ENCODE peak calls at places on chromosome 10, in ten cellular contexts. B is tibial artery, O is left ventricle myocardium inferior, W is prostate gland, P is HFF-Myc, R is epithelial cell of esophagus, Z is MM.1S, L is right lobe of liver, I is AG04449, J is foreskin fibroblast. C is an unnamed sample.

GRCh38 chr10:125448596-125448995 is 234.4 kb downstream of the TEX36 start:
- DNase-seq in W (no peak), L (no peak), O (no peak), B (no peak), R (peak; percentile 34), J (peak; percentile 9), I (no peak), Z (no peak), P (no peak), C (no peak)

GRCh38 chr10:98632456-98633150 is 185.9 kb upstream of the HPS1 start:
- DNase-seq in R (no peak), B (no peak), Z (no peak), O (no peak), J (no peak), I (no peak), L (no peak), P (no peak), W (no peak), C (no peak)

GRCh38 chr10:2508971-2509605 is 558.3 kb upstream of the PFKP start:
- DNase-seq in J (peak; percentile 1), I (no peak), L (no peak), R (peak; percentile 10), B (no peak), P (no peak), W (no peak), Z (no peak), O (no peak), C (no peak)

GRCh38 chr10:121411006-121411405 is 187.2 kb downstream of the FGFR2 start:
- DNase-seq in I (no peak), W (no peak), B (no peak), O (no peak), R (no peak), P (no peak), L (no peak), Z (no peak), J (no peak), C (no peak)

GRCh38 chr10:114471906-114472873 is 67.9 kb upstream of the AFAP1L2 start:
- DNase-seq in R (peak; percentile 50), J (no peak), P (no peak), O (no peak), W (peak; percentile 66), Z (no peak), I (no peak), B (no peak), L (no peak), C (no peak)

GRCh38 chr10:122373713-122374112 is 795 bp upstream of the PLEKHA1 start:
- DNase-seq in W (peak; percentile 39), L (no peak), B (no peak), J (peak; percentile 55), Z (no peak), O (no peak), R (peak; percentile 54), P (no peak), I (no peak), C (no peak)

GRCh38 chr10:69360485-69361302 is 56.0 kb downstream of the TACR2 start:
- DNase-seq in L (no peak), W (peak; percentile 95), P (peak; percentile 42), O (peak; percentile 74), B (peak; percentile 83), J (peak; percentile 90), Z (no peak), R (peak; percentile 92), I (peak; percentile 44), C (peak; percentile 59)

GRCh38 chr10:95181731-95182130 is 12.3 kb upstream of the ACSM6 start:
- DNase-seq in P (peak; percentile 10), R (peak; percentile 57), L (no peak), W (no peak), J (peak; percentile 34), I (no peak), Z (no peak), O (no peak), B (no peak), C (peak; percentile 10)

GRCh38 chr10:132626761-132627735 is 89.5 kb downstream of the INPP5A start:
- DNase-seq in L (no peak), P (no peak), J (no peak), R (no peak), O (peak; percentile 31), W (no peak), B (no peak), I (no peak), Z (no peak), C (no peak)

GRCh38 chr10:126628746-126629145 is 41.7 kb downstream of the C10orf90 start:
- DNase-seq in L (no peak), Z (no peak), P (no peak), O (no peak), B (no peak), I (no peak), J (no peak), W (no peak), R (no peak), C (no peak)

GRCh38 chr10:126634347-126634746 is 36.1 kb downstream of the C10orf90 start:
- DNase-seq in R (peak; percentile 7), I (no peak), O (no peak), W (no peak), J (no peak), B (no peak), Z (no peak), L (no peak), P (no peak), C (no peak)

GRCh38 chr10:126634915-126635314 is 35.6 kb downstream of the C10orf90 start:
- DNase-seq in O (no peak), Z (no peak), W (peak; percentile 72), P (peak; percentile 20), J (peak; percentile 26), R (peak; percentile 77), L (no peak), I (no peak), B (no peak), C (no peak)

GRCh38 chr10:126632705-126633104 is 37.8 kb downstream of the C10orf90 start:
- DNase-seq in I (no peak), B (no peak), P (no peak), L (no peak), J (no peak), Z (no peak), W (no peak), R (no peak), O (no peak), C (no peak)

DNA sequence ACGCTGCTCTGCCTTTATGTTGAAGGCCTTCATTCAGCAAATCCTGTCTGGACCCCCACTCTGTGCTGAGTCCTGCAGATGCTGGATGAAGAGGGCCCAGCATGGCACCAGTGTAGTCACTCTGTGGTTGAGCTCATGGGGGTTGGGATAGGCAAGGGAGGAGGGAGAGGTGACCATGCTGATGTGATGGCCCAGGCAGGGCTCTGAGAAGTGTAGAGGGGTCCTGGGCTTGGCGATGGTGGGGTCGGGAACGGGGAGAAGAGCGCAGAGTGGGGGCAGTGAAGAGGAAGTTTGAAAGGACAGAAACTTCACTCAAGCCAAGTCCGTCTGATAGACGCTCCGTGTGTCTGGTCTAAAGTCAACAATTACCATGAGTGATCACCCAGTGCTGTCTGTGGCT is 40.3 kb downstream of the C10orf90 start:
- DNase-seq in Z (no peak), J (no peak), P (no peak), I (no peak), W (no peak), R (no peak), O (no peak), B (no peak), L (no peak), C (no peak)
- TF ChIP-seq CTCF in Z (no peak), J (no peak), P (no peak), I (no peak), W (no peak), R (no peak), O (no peak), B (no peak), L (no peak), C (no peak)

DNA sequence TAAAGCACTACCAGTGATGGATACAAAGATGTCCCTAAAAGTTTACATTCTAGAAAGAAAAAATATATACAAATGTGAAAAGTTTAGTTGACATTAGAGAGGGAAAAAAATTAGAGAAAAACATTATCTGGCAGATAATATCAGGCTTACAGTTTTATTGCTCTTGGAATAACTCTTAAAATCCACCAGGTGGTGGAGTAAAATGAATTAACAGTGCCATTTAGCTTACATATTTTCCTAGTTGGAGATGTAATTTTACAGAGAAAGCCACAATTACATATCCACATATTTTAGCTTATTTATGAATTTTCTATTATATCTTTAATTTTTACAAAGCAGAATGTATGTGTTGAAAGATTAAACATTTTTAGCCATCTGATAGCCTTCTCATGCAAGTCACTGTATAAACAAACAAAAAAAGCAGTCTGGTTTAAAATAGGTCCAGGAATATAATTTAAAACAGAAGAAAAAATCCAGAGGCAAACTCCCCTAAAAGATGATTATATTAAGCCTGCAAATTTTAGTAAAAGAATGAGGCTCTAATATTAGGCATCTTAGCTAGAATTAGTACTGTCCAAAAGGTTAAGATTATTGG is 6.5 kb downstream of the CABCOCO1 start:
- DNase-seq in I (no peak), O (no peak), L (no peak), Z (no peak), B (no peak), P (no peak), J (peak; percentile 3), W (no peak), R (no peak), C (no peak)
- TF ChIP-seq CTCF in I (no peak), O (no peak), L (no peak), Z (no peak), B (no peak), P (no peak), J (no peak), W (peak; percentile 32), R (no peak), C (peak; percentile 24)

DNA sequence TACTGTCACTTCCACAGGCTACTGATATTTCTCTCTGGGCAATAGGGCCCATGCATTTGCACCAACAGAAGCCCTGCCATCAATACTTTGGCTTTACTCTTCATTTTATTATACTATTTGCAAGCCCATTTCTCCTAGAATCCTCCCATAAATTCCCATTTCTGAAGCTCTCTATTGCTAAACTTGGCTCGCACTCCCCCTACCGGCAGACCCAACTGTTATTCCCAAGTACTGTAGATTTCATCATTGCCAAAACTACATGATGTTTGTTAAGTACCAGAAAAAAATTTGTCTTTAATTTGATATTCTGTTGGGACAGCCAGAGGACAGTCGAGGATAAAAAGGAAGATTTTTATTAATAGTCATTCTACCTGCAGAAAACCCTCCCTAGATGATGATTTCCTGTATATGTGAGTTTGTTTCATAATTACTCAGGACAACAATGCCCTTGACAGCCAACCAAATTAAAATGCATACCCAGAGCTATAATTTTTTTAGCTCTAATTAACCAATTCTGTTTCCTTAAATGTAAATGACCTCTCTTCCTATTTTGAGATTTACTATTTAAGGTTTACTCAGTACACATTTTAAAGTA is 298.6 kb downstream of the REEP3 start:
- DNase-seq in R (peak; percentile 71), O (peak; percentile 71), L (peak; percentile 73), W (peak; percentile 50), P (peak; percentile 41), Z (peak; percentile 16), J (peak; percentile 83), B (peak; percentile 83), I (peak; percentile 12), C (peak; percentile 35)
- TF ChIP-seq CTCF in R (peak; percentile 91), O (peak; percentile 83), L (peak; percentile 84), W (peak; percentile 60), P (peak; percentile 88), Z (peak; percentile 72), J (peak; percentile 87), B (peak; percentile 70), I (peak; percentile 73), C (peak; percentile 86)

DNA sequence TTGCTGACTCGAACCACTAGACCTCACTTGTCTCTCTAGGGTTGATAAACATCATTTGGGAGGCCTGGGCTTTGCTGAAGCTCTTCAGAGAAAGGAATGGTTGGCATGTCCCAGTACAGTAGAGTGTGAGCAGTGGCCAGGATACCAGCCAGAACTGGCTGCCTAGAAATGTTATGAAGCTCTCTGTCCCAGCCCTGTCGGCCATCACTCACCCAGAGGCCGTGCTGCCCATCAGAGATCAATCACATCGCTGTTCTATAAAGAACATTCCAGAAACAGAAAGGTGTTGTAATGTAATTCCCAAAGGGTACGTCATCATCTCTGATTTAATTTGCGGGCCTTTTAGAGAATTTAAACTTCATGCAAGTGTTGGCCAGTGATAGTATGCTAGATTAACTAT is 111.5 kb downstream of the PRPF18 start:
- DNase-seq in W (no peak), R (peak; percentile 65), J (no peak), B (no peak), P (no peak), L (no peak), O (peak; percentile 48), I (no peak), Z (no peak), C (no peak)
- TF ChIP-seq CTCF in W (no peak), R (no peak), J (no peak), B (no peak), P (no peak), L (no peak), O (no peak), I (no peak), Z (no peak), C (no peak)

C was measured in AG09319.